ENCODE peak calls at places on chromosomes 7 and 10, in four cellular contexts. X, J, K and E are unnamed samples.

GRCh38 chr10:46552526-46553237 is 3.8 kb downstream of the GPRIN2 start:
- DNase-seq in X (no peak), J (no peak), K (no peak), E (no peak)

GRCh38 chr7:2468227-2468626 is 8.0 kb downstream of the GRIFIN start:
- DNase-seq in X (no peak), J (no peak), K (no peak), E (no peak)

GRCh38 chr10:123139521-123140163 is 3.9 kb downstream of the HMX3 start:
- DNase-seq in X (no peak), J (no peak), K (no peak), E (no peak)

GRCh38 chr7:37445064-37445723 is 3.5 kb downstream of the ELMO1 start:
- DNase-seq in X (no peak), J (no peak), K (no peak), E (no peak)

GRCh38 chr7:50940621-50941020 is 157.9 kb upstream of the GRB10 start:
- DNase-seq in X (no peak), J (no peak), K (no peak), E (no peak)

GRCh38 chr7:112042631-112043030 is 163.6 kb downstream of the DOCK4 start:
- DNase-seq in X (no peak), J (no peak), K (no peak), E (no peak)

GRCh38 chr10:36725581-36726520 is 399.5 kb upstream of the ANKRD30A start:
- DNase-seq in X (no peak), J (peak; percentile 25), K (peak; percentile 72), E (no peak)

GRCh38 chr10:92291921-92292860 is 1.2 kb downstream of the MARCHF5 start:
- DNase-seq in X (peak; percentile 5), J (peak; percentile 72), K (peak; percentile 54), E (peak; percentile 2)

GRCh38 chr10:76352300-76352699 is 920.9 kb downstream of the LRMDA start:
- DNase-seq in X (no peak), J (no peak), K (no peak), E (no peak)

GRCh38 chr7:87231243-87231642 is 11.7 kb upstream of the TMEM243 start:
- DNase-seq in X (no peak), J (peak; percentile 28), K (no peak), E (no peak)

GRCh38 chr7:130926021-130926691 is 192.1 kb upstream of the KLF14 start:
- DNase-seq in X (no peak), J (no peak), K (no peak), E (no peak)

GRCh38 chr7:155643804-155644177 is 670 bp upstream of the RBM33 start:
- DNase-seq in X (no peak), J (no peak), K (no peak), E (no peak)

GRCh38 chr10:70267161-70267933 is 16.5 kb downstream of the NPFFR1 start:
- DNase-seq in X (no peak), J (no peak), K (peak; percentile 89), E (no peak)

GRCh38 chr7:156620246-156620775 is 20.3 kb upstream of the RNF32 start:
- DNase-seq in X (no peak), J (no peak), K (no peak), E (no peak)

GRCh38 chr7:6269527-6269926 is 2.9 kb downstream of the CYTH3 start:
- DNase-seq in X (no peak), J (no peak), K (no peak), E (no peak)

GRCh38 chr7:9307131-9307530 is 873.7 kb downstream of the NXPH1 start:
- DNase-seq in X (no peak), J (no peak), K (no peak), E (no peak)

GRCh38 chr10:132407243-132407746 is 10.3 kb downstream of the PWWP2B start:
- DNase-seq in X (no peak), J (peak; percentile 67), K (no peak), E (no peak)
- H3K27ac ChIP-seq in X (no peak overlapping the region), J (peak overlapping the region; percentile 79), K (peak overlapping the region; percentile 45), E (no peak overlapping the region)

GRCh38 chr10:43734716-43735115 is 86.0 kb upstream of the ZNF32 start:
- DNase-seq in X (no peak), J (no peak), K (no peak), E (no peak)
- TF ChIP-seq CTCF in X (no peak), J (no peak), K (no peak), E (no peak)

DNA sequence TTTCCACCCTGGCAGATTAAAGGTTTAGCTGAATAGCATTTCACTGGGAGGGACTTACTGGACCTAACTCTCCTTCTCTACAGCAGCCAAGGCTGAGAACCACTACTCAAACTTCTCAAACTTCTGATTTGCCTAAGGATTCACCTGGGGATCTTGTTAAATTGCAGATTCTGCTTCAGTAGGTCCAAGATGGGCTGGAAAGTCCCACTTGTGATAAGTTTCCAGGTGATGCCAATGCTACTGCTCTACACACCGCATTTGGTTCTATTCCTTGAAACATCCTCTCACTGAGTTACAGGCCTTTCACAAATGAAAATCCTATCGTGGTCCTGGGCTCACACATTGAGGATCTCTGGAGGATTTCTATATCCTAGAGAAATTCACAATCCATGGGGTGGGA is 147.9 kb downstream of the CHCHD3 start:
- DNase-seq in X (no peak), J (no peak), K (no peak), E (no peak)
- H3K9me3 ChIP-seq in X (no peaks in the 10 kb centered on the region), J (no peaks in the 10 kb centered on the region), K (no peaks in the 10 kb centered on the region), E (no peaks in the 10 kb centered on the region)

GRCh38 chr7:127844165-127844564 is 187.1 kb downstream of the LRRC4 start:
- DNase-seq in X (no peak), J (no peak), K (no peak), E (no peak)

GRCh38 chr7:127835679-127836078 is 183.7 kb downstream of the SND1 start:
- DNase-seq in X (no peak), J (no peak), K (no peak), E (no peak)

GRCh38 chr7:127840552-127840951 is 188.6 kb downstream of the SND1 start:
- DNase-seq in X (no peak), J (no peak), K (no peak), E (no peak)

GRCh38 chr7:127833641-127834040 is 181.6 kb downstream of the SND1 start:
- DNase-seq in X (no peak), J (no peak), K (no peak), E (no peak)

GRCh38 chr7:127838816-127839415 is 186.9 kb downstream of the SND1 start:
- DNase-seq in X (no peak), J (peak; percentile 7), K (no peak), E (no peak)
- H3K27ac ChIP-seq in X (no peak overlapping the region), J (no peak overlapping the region), K (no peak overlapping the region), E (no peak overlapping the region)

DNA sequence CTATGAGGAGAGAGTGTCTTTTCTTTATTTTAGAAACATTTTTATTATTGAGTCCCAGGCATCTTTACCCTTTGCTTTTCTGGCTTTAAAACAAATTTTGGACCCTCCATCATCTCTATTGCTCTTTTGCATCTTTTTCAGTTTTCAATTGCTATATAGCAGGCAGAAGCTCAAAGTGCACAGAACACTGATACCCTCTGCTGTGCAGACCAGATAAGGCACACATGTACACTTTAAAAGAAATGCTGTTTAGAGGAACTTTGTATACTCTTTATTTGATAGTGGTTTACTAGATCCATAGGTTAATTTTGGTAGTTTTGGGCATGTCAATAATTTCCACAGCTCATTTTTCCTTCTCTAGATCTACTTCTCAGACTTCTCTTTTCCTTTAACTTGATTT is 324.2 kb downstream of the SH2D4B start:
- DNase-seq in X (no peak), J (no peak), K (no peak), E (no peak)
- TF ChIP-seq CTCF in X (no peak), J (no peak), K (no peak), E (no peak)